ENCODE peak calls at places on chromosomes 5 and 9, in four cellular contexts. One of them, this sample, is unnamed. For H3K9me3, the result is how much of the 10 kb centered on the place peaks cover.

GRCh38 chr5:124661317-124662141 is 84.9 kb downstream of the ZNF608 start:
- DNase-seq in upper lobe of left lung: peak
- DNase-seq in esophagus squamous epithelium: no peak
- DNase-seq in suprapubic skin: no peak
- DNase-seq in this sample: peak

GRCh38 chr9:38181216-38181615 is 112.2 kb upstream of the SHB start:
- DNase-seq in upper lobe of left lung: no peak
- DNase-seq in esophagus squamous epithelium: no peak
- DNase-seq in suprapubic skin: no peak
- DNase-seq in this sample: no peak

GRCh38 chr9:71119746-71120145 is 1.7 kb downstream of the TRPM3 start:
- DNase-seq in upper lobe of left lung: no peak
- DNase-seq in esophagus squamous epithelium: no peak
- DNase-seq in suprapubic skin: no peak
- DNase-seq in this sample: no peak

GRCh38 chr5:16504571-16504970 is 39.0 kb upstream of the ZNF622 start:
- DNase-seq in upper lobe of left lung: no peak
- DNase-seq in esophagus squamous epithelium: no peak
- DNase-seq in suprapubic skin: no peak
- DNase-seq in this sample: no peak

GRCh38 chr5:4440536-4440935 is 699.6 kb upstream of the ADAMTS16 start:
- DNase-seq in upper lobe of left lung: no peak
- DNase-seq in esophagus squamous epithelium: no peak
- DNase-seq in suprapubic skin: no peak
- DNase-seq in this sample: no peak

GRCh38 chr5:540215-541147 is 16.2 kb upstream of the SLC9A3 start:
- DNase-seq in upper lobe of left lung: no peak
- DNase-seq in esophagus squamous epithelium: no peak
- DNase-seq in suprapubic skin: peak
- DNase-seq in this sample: peak

GRCh38 chr9:125984461-125984860 is 237.3 kb downstream of the PBX3 start:
- DNase-seq in upper lobe of left lung: no peak
- DNase-seq in esophagus squamous epithelium: no peak
- DNase-seq in suprapubic skin: peak
- DNase-seq in this sample: no peak

GRCh38 chr5:94908889-94909480 is 290.5 kb downstream of the SLF1 start:
- DNase-seq in upper lobe of left lung: no peak
- DNase-seq in esophagus squamous epithelium: no peak
- DNase-seq in suprapubic skin: no peak
- DNase-seq in this sample: no peak

GRCh38 chr9:129348890-129349570 is 171.0 kb upstream of the IER5L start:
- DNase-seq in upper lobe of left lung: no peak
- DNase-seq in esophagus squamous epithelium: no peak
- DNase-seq in suprapubic skin: no peak
- DNase-seq in this sample: no peak

GRCh38 chr5:54176066-54176835 is 134.1 kb downstream of the ARL15 start:
- DNase-seq in upper lobe of left lung: no peak
- DNase-seq in esophagus squamous epithelium: no peak
- DNase-seq in suprapubic skin: no peak
- DNase-seq in this sample: no peak

GRCh38 chr9:89256690-89257089 is 54.3 kb upstream of the CKS2 start:
- DNase-seq in upper lobe of left lung: no peak
- DNase-seq in esophagus squamous epithelium: no peak
- DNase-seq in suprapubic skin: no peak
- DNase-seq in this sample: no peak

GRCh38 chr9:134135343-134136116 is at the start of gene WDR5:
- DNase-seq in upper lobe of left lung: peak
- DNase-seq in esophagus squamous epithelium: peak
- DNase-seq in suprapubic skin: peak
- DNase-seq in this sample: peak
- TF ChIP-seq POLR2A in upper lobe of left lung: peak
- TF ChIP-seq POLR2A in esophagus squamous epithelium: no peak
- TF ChIP-seq POLR2A in suprapubic skin: peak
- TF ChIP-seq POLR2A in this sample: no peak

GRCh38 chr9:90770339-90770738 is 31.3 kb upstream of the SYK start:
- DNase-seq in upper lobe of left lung: no peak
- DNase-seq in esophagus squamous epithelium: no peak
- DNase-seq in suprapubic skin: no peak
- DNase-seq in this sample: no peak
- H3K9me3 ChIP-seq in upper lobe of left lung: under half
- H3K9me3 ChIP-seq in esophagus squamous epithelium: under half
- H3K9me3 ChIP-seq in suprapubic skin: under half
- H3K9me3 ChIP-seq in this sample: under half

DNA sequence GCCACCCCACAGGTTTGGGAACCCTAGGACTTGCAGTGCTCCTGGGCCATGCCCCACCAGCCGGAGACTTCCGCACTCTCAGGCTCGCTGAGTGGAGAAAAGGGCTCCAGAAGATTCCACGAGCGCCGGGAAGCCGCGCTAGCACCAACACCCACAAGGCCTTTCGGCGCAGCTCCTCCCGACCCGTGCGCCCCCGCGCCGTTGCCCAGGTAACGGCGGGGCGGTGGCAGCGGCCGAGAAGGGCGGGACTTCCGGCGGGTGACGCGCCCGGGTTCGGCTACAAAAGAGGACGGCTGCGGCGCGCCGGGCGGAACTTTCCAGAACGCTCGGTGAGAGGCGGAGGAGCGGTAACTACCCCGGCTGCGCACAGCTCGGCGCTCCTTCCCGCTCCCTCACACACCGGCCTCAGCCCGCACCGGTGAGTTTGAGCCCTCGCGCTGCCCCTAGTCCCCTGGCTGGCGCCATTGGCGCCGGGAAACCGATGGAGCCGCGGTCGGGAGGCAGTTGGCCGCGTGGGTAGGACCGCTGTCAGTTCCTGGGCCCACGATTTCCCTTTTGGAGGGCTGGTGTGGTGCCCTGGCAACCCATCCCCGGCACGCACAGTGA is at the start of gene DNAJA1:
- DNase-seq in upper lobe of left lung: peak
- DNase-seq in esophagus squamous epithelium: peak
- DNase-seq in suprapubic skin: peak
- DNase-seq in this sample: peak
- TF ChIP-seq POLR2A in upper lobe of left lung: peak
- TF ChIP-seq POLR2A in esophagus squamous epithelium: no peak
- TF ChIP-seq POLR2A in suprapubic skin: peak
- TF ChIP-seq POLR2A in this sample: peak

DNA sequence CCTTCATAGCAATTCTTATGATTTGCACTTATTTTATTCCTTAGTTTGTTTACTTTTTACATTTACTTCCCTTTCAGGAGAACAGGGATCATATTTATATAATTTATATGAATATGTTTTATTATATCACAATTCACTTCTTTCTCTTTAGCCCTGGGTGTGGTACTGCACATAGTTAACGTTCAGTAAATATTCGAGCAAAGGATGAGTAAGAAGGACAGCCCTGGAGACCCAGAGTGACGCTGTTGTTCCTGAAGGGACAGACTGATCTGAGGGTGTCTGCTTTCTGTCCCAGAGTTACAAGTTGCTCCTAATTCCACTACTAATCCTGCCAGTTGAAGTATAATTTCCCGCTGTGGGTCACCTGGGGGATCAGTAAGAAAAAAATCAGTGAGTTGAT is 366.1 kb downstream of the DMRT2 start:
- DNase-seq in upper lobe of left lung: no peak
- DNase-seq in esophagus squamous epithelium: no peak
- DNase-seq in suprapubic skin: no peak
- DNase-seq in this sample: no peak
- H3K9me3 ChIP-seq in upper lobe of left lung: under half
- H3K9me3 ChIP-seq in esophagus squamous epithelium: under half
- H3K9me3 ChIP-seq in suprapubic skin: under half
- H3K9me3 ChIP-seq in this sample: under half

DNA sequence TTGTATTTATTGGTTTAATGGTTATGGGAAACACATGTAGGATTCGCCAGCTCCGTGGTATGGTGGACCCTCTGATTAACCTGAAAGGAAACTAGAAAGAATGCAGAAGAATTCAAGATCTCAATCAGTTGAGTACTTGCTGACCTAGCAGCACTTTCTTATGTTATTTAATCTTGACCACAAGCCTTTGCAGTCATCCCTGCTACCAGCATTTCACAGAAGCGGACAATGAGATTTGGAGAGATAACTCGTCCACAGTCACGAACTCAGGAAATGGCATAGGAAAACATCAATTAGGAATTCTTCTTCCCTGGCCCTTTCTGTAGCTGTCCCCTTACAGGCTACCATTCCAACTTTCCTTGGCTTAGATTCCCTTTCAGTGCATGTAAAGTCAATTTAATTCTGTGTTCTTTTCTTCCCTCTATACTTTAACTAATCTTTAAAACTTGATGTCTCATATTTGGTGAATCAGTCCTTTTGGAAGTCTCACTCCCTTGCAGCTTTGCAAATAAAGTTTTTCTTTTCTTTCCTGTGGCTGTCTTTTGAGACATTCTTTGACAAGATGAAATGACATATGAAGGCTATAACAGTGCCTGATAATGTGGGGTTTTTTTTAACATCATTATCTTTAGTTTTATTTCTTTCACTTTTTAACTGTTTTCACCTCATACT is 1.3 kb upstream of the SLC44A1 start:
- DNase-seq in upper lobe of left lung: no peak
- DNase-seq in esophagus squamous epithelium: no peak
- DNase-seq in suprapubic skin: no peak
- DNase-seq in this sample: no peak
- TF ChIP-seq POLR2A in upper lobe of left lung: no peak
- TF ChIP-seq POLR2A in esophagus squamous epithelium: no peak
- TF ChIP-seq POLR2A in suprapubic skin: no peak
- TF ChIP-seq POLR2A in this sample: no peak

GRCh38 chr5:158267228-158267627 is 408.3 kb upstream of the CLINT1 start:
- DNase-seq in upper lobe of left lung: no peak
- DNase-seq in esophagus squamous epithelium: no peak
- DNase-seq in suprapubic skin: no peak
- DNase-seq in this sample: no peak
- H3K9me3 ChIP-seq in upper lobe of left lung: under half
- H3K9me3 ChIP-seq in esophagus squamous epithelium: under half
- H3K9me3 ChIP-seq in suprapubic skin: under half
- H3K9me3 ChIP-seq in this sample: under half

DNA sequence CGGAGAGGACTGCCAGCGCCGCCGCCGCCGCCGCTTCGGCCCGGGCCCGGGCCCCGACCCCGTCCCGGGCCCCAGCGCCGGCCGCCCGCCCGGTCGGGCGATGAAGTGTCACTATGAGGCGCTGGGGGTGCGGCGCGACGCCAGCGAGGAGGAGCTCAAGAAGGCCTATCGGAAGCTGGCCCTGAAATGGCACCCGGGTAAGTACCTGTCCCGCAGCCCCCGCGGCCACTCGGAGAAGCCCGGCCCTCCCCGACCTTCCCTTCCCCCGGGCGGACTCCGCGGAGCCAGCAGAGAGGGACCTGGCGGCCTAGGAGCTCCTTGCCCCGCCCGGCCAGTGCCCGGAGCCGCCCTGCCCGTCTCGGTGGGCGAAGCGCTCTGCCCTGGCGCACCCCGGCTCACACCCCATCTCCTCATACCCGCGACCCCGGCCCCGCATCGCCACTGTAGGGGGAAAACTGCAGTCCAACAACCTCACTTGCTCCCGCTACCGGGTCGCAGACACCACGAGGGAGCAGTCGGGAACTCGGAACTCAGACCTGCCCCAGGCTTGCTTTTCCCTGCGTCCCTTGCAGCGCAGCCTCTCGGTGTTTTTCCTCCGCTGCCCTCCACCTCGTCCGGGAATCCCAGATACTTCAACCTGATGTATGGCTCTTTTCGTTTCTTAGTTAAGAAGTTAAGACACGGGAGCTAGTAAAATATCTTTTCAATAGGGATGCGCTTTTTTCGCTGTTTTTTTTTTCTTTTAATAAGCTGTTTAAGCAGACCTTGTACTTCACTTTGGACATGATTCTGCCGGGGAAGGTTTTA is 564 bp downstream of the DNAJC21 start:
- DNase-seq in upper lobe of left lung: peak
- DNase-seq in esophagus squamous epithelium: peak
- DNase-seq in suprapubic skin: peak
- DNase-seq in this sample: peak
- TF ChIP-seq POLR2A in upper lobe of left lung: peak
- TF ChIP-seq POLR2A in esophagus squamous epithelium: no peak
- TF ChIP-seq POLR2A in suprapubic skin: peak
- TF ChIP-seq POLR2A in this sample: peak

GRCh38 chr9:101121836-101122399 is 93.4 kb downstream of the PLPPR1 start:
- DNase-seq in upper lobe of left lung: no peak
- DNase-seq in esophagus squamous epithelium: no peak
- DNase-seq in suprapubic skin: no peak
- DNase-seq in this sample: no peak
- H3K9me3 ChIP-seq in upper lobe of left lung: under half
- H3K9me3 ChIP-seq in esophagus squamous epithelium: under half
- H3K9me3 ChIP-seq in suprapubic skin: under half
- H3K9me3 ChIP-seq in this sample: under half

GRCh38 chr5:150052326-150053230 is 33.8 kb downstream of the CSF1R start:
- DNase-seq in upper lobe of left lung: no peak
- DNase-seq in esophagus squamous epithelium: no peak
- DNase-seq in suprapubic skin: no peak
- DNase-seq in this sample: no peak

GRCh38 chr5:150053231-150053626 is 33.1 kb downstream of the CSF1R start:
- DNase-seq in upper lobe of left lung: peak
- DNase-seq in esophagus squamous epithelium: no peak
- DNase-seq in suprapubic skin: no peak
- DNase-seq in this sample: no peak

GRCh38 chr5:150054569-150054968 is 31.8 kb downstream of the CSF1R start:
- DNase-seq in upper lobe of left lung: no peak
- DNase-seq in esophagus squamous epithelium: no peak
- DNase-seq in suprapubic skin: no peak
- DNase-seq in this sample: no peak

GRCh38 chr5:150055707-150056443 is 30.5 kb downstream of the CSF1R start:
- DNase-seq in upper lobe of left lung: no peak
- DNase-seq in esophagus squamous epithelium: no peak
- DNase-seq in suprapubic skin: no peak
- DNase-seq in this sample: no peak

DNA sequence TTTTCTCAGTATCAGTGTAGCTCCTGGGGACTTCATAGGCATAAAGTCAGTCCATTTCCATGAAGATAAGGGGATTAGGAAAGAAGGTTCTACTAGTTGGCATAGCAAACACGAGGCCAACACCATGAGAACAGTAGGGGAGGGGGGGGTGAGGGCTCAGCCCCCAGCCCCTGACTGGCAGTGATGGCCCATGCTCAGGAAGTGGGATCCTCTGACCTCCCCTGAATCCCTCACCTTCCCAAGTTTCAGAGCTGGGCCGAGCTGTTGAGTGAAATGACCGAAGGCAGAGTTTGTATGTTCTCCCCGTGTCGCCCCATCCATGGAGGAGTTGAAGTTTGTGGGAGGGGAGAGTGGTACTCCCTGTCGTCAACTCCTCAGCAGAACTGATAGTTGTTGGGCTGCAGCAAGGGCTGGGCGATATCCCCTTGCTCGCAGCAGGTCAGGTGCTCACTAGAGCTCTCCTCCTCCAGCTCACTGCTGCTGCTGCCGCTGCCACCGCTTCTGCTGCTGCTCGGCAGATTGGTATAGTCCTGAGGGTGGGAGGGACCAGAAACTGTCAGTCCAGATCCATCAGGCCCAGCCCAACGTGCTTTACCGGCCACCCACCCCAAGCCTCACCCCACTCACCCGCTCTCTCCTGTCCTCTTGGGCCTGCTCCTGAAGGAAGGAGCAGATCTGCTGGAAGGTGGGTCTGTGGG is 32.5 kb downstream of the CSF1R start:
- DNase-seq in upper lobe of left lung: no peak
- DNase-seq in esophagus squamous epithelium: no peak
- DNase-seq in suprapubic skin: no peak
- DNase-seq in this sample: no peak
- TF ChIP-seq POLR2A in upper lobe of left lung: no peak
- TF ChIP-seq POLR2A in esophagus squamous epithelium: no peak
- TF ChIP-seq POLR2A in suprapubic skin: no peak
- TF ChIP-seq POLR2A in this sample: no peak

This sample was measured in Peyer's patch.